ENCODE peak calls at places on chromosomes 12 and 14, in ten cellular contexts. Z is natural killer cell, I is body of pancreas, M is fibroblast of lung, S is right atrium auricular region, B is astrocyte of the cerebellum, V is GM06990, C is H9, L is fibroblast of mammary gland, Y is cardiac muscle cell. Q is an unnamed sample.

GRCh38 chr12:32718926-32719325 is 36.8 kb downstream of the YARS2 start:
- DNase-seq in Y (no peak), Z (no peak), M (no peak), V (no peak), S (no peak), L (no peak), I (no peak), B (no peak), C (no peak), Q (no peak)

GRCh38 chr12:89909753-89910152 is 201.1 kb upstream of the ATP2B1 start:
- DNase-seq in V (no peak), B (no peak), Z (no peak), L (no peak), I (no peak), S (no peak), Y (no peak), M (no peak), C (no peak), Q (no peak)

GRCh38 chr14:28754209-28754985 is 12.2 kb upstream of the FOXG1 start:
- DNase-seq in L (peak), Y (peak), Z (no peak), S (no peak), C (peak), M (peak), I (peak), B (no peak), V (no peak), Q (peak)

GRCh38 chr12:127613056-127613455 is 653.9 kb upstream of the TMEM132C start:
- DNase-seq in Z (no peak), I (peak), M (no peak), S (no peak), L (no peak), V (no peak), Y (no peak), C (no peak), B (no peak), Q (no peak)

GRCh38 chr12:102755271-102755670 is 161.8 kb downstream of the PAH start:
- DNase-seq in S (no peak), M (no peak), B (no peak), Y (no peak), C (no peak), I (no peak), V (no peak), L (no peak), Z (no peak), Q (no peak)

GRCh38 chr12:96195845-96196451 is 1.8 kb downstream of the ELK3 start:
- DNase-seq in L (peak), Y (peak), S (no peak), I (no peak), C (peak), Z (no peak), B (peak), V (no peak), M (peak), Q (no peak)

GRCh38 chr12:52355181-52355580 is 12.1 kb downstream of the KRT85 start:
- DNase-seq in Z (no peak), I (no peak), M (no peak), S (no peak), V (no peak), C (no peak), B (no peak), Y (no peak), L (no peak), Q (no peak)

GRCh38 chr12:89225808-89226368 is 126.4 kb downstream of the DUSP6 start:
- DNase-seq in B (peak), M (peak), I (peak), S (peak), Y (no peak), C (peak), V (peak), Z (no peak), L (peak), Q (no peak)

GRCh38 chr14:80699861-80700260 is 241.7 kb downstream of the CEP128 start:
- DNase-seq in L (no peak), Y (no peak), Z (no peak), B (no peak), C (no peak), M (no peak), S (no peak), V (no peak), I (no peak), Q (no peak)

GRCh38 chr12:1171657-1172056 is 180.6 kb downstream of the ERC1 start:
- DNase-seq in Z (no peak), V (no peak), S (no peak), I (no peak), L (peak), B (no peak), Y (peak), C (no peak), M (no peak), Q (no peak)

GRCh38 chr14:72443991-72444431 is 449.9 kb downstream of the DPF3 start:
- DNase-seq in B (no peak), M (no peak), V (peak), C (no peak), Y (no peak), S (no peak), I (no peak), Z (no peak), L (no peak), Q (peak)

GRCh38 chr12:59972941-59973340 is 377.1 kb downstream of the SLC16A7 start:
- DNase-seq in Y (no peak), L (peak), I (no peak), Z (no peak), C (no peak), V (no peak), B (peak), M (peak), S (no peak), Q (no peak)

GRCh38 chr14:37903561-37904191 is 304.0 kb upstream of the SSTR1 start:
- DNase-seq in S (no peak), V (no peak), B (peak), Z (no peak), M (peak), C (no peak), I (peak), Y (peak), L (peak), Q (peak)

GRCh38 chr12:120071493-120072020 is 45.0 kb downstream of the RAB35 start:
- DNase-seq in Y (no peak), B (no peak), Z (no peak), M (no peak), L (no peak), I (no peak), V (no peak), C (no peak), S (no peak), Q (no peak)

GRCh38 chr14:100593751-100594624 is 6.8 kb upstream of the BEGAIN start:
- DNase-seq in V (no peak), Z (no peak), S (no peak), Y (no peak), I (no peak), B (no peak), M (no peak), C (no peak), L (no peak), Q (no peak)

DNA sequence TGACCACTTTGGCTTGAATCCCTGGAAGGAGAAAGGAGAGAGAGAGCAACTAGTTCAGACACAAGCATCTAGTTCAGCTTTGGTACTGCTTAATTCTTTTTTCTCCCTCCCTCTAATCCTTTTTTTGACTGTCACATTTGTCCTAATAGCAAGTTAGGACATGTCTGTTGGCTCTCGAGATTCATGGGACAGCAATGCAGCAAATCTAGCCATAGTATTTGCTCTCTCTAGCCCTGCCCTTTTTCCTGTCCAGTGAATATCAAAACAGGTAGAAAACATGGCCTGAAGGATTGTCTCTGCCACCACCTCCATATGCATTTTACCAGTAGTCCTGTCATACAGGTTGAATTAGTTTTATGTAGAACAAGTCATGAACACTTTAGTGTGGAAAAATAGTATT is 116.4 kb downstream of the PTPRB start:
- DNase-seq in S (no peak), L (no peak), M (no peak), C (no peak), Y (no peak), B (no peak), Z (no peak), V (no peak), I (no peak), Q (no peak)
- TF ChIP-seq CTCF in S (no peak), L (no peak), M (no peak), C (no peak), Y (no peak), B (no peak), Z (no peak), V (no peak), I (no peak), Q (no peak)

GRCh38 chr12:18811268-18811667 is 73.3 kb downstream of the CAPZA3 start:
- DNase-seq in Z (no peak), L (peak), V (no peak), B (no peak), I (no peak), M (peak), C (no peak), S (no peak), Y (no peak), Q (no peak)

GRCh38 chr12:18810537-18811253 is 72.8 kb downstream of the CAPZA3 start:
- DNase-seq in L (no peak), Y (no peak), I (no peak), S (no peak), B (no peak), V (no peak), C (no peak), M (peak), Z (no peak), Q (no peak)

GRCh38 chr12:18807714-18808113 is 69.8 kb downstream of the CAPZA3 start:
- DNase-seq in M (no peak), B (no peak), Z (no peak), Y (no peak), I (no peak), L (no peak), S (no peak), V (no peak), C (no peak), Q (no peak)

GRCh38 chr12:18808221-18808620 is 70.3 kb downstream of the CAPZA3 start:
- DNase-seq in C (no peak), L (no peak), V (no peak), Y (no peak), I (no peak), Z (no peak), M (no peak), S (no peak), B (no peak), Q (no peak)

DNA sequence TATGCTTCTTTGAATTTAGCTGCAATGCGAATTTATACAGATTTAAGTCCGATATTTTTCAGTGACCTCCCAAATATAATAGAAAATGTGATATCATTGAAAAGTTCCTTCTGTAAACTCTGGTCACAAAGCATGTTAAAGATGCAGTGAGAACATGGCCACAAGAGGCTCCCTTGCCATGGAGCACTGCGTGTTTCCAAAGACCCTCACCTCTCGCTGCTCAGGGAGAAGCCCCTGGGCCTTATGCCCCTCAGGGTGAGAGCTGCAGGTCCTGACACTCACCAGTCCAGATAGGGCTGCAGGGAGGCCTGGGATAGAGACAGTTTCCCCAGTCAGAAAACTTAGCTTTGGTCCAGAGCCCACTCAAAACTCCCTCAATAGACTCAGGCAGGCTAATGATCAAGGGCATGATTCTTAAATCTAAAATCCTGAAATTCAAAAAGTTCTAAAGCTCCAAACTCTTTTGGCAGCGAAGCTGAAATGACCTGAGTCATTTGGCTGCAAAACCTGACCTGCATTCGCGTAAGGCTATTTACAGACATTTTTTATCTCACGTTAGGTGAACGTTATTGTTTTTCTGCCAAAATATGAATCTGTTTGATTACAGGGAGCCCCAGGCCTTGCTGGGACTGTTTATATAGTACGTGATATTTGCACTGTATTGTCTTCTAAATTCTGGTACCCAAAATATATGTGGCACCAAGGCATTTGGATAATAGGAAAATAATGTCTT is 67.8 kb downstream of the CAPZA3 start:
- DNase-seq in C (peak), M (no peak), Y (peak), B (no peak), L (no peak), S (no peak), V (no peak), I (no peak), Z (no peak), Q (no peak)
- TF ChIP-seq CTCF in C (peak), M (no peak), Y (no peak), B (peak), L (no peak), S (no peak), V (no peak), I (no peak), Z (no peak), Q (no peak)

GRCh38 chr12:116687888-116688287 is 50.0 kb downstream of the SPRING1 start:
- DNase-seq in B (no peak), V (no peak), M (no peak), I (peak), Y (peak), S (no peak), Z (no peak), C (peak), L (peak), Q (peak)
- TF ChIP-seq CTCF in B (peak), V (peak), M (peak), I (peak), Y (peak), S (no peak), Z (no peak), C (peak), L (peak), Q (peak)

DNA sequence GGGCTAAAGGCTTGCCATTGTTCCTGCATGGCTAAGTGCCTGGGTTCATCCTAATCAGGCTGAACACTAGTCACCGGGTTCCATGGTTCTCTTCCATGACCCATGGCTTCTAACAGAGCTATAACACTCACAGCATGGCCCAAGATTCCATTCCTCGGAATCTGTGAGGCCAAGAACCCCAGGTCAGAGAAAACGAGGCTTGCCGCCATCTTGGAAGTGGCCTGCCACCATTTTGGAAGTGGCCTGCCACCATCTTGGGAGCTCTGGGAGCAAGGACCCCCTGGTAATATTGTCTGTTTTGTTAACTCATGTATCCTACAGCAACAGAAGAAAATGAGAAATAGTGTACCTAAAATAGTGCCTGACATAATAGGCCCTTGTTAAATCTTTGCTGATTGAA is 92.7 kb downstream of the ADAMTS20 start:
- DNase-seq in I (no peak), M (no peak), C (no peak), Z (no peak), S (no peak), Y (no peak), L (no peak), V (no peak), B (no peak), Q (no peak)
- TF ChIP-seq CTCF in I (no peak), M (no peak), C (no peak), Z (no peak), S (no peak), Y (no peak), L (no peak), V (no peak), B (no peak), Q (no peak)

DNA sequence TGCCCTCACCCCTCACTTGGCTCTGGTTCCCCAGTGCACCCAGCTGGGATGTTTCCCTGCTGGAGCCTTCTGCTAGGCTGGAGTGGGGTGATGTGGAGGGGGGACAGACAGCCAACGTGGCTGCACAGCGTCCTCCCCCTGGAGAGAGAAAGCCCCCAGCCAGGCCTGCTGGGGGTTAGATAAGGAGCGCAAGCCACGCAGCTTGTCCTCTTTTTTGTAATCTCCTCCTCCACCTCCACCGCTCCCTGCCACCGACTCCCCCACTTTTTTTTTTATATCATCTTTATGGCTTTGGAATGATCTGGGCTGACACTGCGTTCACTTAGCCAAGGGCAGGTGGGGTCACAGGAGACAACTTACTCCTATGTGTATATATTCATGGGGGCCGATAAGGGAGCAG is 169.8 kb upstream of the LHX5 start:
- DNase-seq in S (no peak), L (no peak), B (no peak), M (no peak), I (no peak), Z (no peak), V (no peak), Y (no peak), C (no peak), Q (no peak)
- TF ChIP-seq CTCF in S (no peak), L (no peak), B (no peak), M (no peak), I (no peak), Z (no peak), V (no peak), Y (no peak), C (no peak), Q (no peak)

Q was measured in GM13976.